ENCODE peak calls at places on chromosome 18, in six cellular contexts. G, W, E, Y, R and P are unnamed samples.

GRCh38 chr18:79476031-79476917 is 80.5 kb downstream of the NFATC1 start:
- DNase-seq in G (no peak), R (no peak), Y (no peak), W (no peak), E (no peak), P (no peak)

GRCh38 chr18:28736951-28737350 is 560.0 kb upstream of the CDH2 start:
- DNase-seq in E (no peak), W (no peak), G (no peak), R (no peak), Y (no peak), P (no peak)

GRCh38 chr18:37481491-37481890 is 84.1 kb downstream of the CELF4 start:
- DNase-seq in G (no peak), E (no peak), Y (no peak), W (no peak), R (no peak), P (no peak)

GRCh38 chr18:37662546-37663339 is 97.1 kb upstream of the CELF4 start:
- DNase-seq in Y (no peak), E (no peak), R (no peak), W (no peak), G (peak; percentile 67), P (no peak)

GRCh38 chr18:3177902-3178687 is 41.7 kb downstream of the MYOM1 start:
- DNase-seq in R (peak; percentile 30), E (peak; percentile 25), G (no peak), W (peak; percentile 63), Y (no peak), P (no peak)

GRCh38 chr18:55113800-55114199 is 154.5 kb upstream of the CCDC68 start:
- DNase-seq in W (no peak), G (no peak), Y (no peak), E (no peak), R (no peak), P (no peak)

GRCh38 chr18:1412660-1413659 is 508.3 kb downstream of the ADCYAP1 start:
- DNase-seq in E (no peak), W (no peak), Y (no peak), G (no peak), R (no peak), P (no peak)

GRCh38 chr18:43341014-43341413 is 63.7 kb upstream of the SYT4 start:
- DNase-seq in G (no peak), W (no peak), E (no peak), Y (no peak), R (no peak), P (no peak)

GRCh38 chr18:28409811-28410210 is 232.9 kb upstream of the CDH2 start:
- DNase-seq in W (no peak), R (no peak), G (no peak), E (no peak), Y (no peak), P (no peak)

GRCh38 chr18:39724652-39725051 is 2159.1 kb upstream of the CELF4 start:
- DNase-seq in Y (no peak), E (no peak), G (no peak), R (no peak), W (no peak), P (no peak)

GRCh38 chr18:43061816-43062215 is 53.7 kb downstream of the RIT2 start:
- DNase-seq in G (no peak), E (no peak), Y (no peak), R (no peak), W (no peak), P (no peak)

GRCh38 chr18:60070631-60071030 is 170.8 kb downstream of the PMAIP1 start:
- DNase-seq in R (no peak), E (no peak), W (no peak), Y (no peak), G (no peak), P (no peak)

GRCh38 chr18:74097803-74098202 is 49.8 kb downstream of the FBXO15 start:
- DNase-seq in R (no peak), W (no peak), E (no peak), G (no peak), Y (no peak), P (no peak)

GRCh38 chr18:28781616-28782362 is 604.9 kb upstream of the CDH2 start:
- DNase-seq in G (no peak), E (no peak), Y (no peak), W (no peak), R (no peak), P (no peak)

GRCh38 chr18:46466236-46467160 is 190.5 kb downstream of the LOXHD1 start:
- DNase-seq in W (no peak), E (no peak), Y (no peak), R (no peak), G (no peak), P (no peak)

GRCh38 chr18:42514522-42514921 is 559.5 kb downstream of the PIK3C3 start:
- DNase-seq in G (no peak), R (no peak), Y (no peak), W (no peak), E (no peak), P (no peak)

GRCh38 chr18:31634331-31634713 is 42.6 kb downstream of the TTR start:
- DNase-seq in Y (no peak), G (no peak), E (no peak), R (no peak), W (no peak), P (no peak)

GRCh38 chr18:24584205-24584604 is 123.8 kb downstream of the HRH4 start:
- DNase-seq in W (no peak), Y (no peak), R (no peak), E (no peak), G (no peak), P (no peak)

GRCh38 chr18:51110073-51110797 is 80.2 kb downstream of the SMAD4 start:
- DNase-seq in W (peak; percentile 69), G (no peak), E (peak; percentile 87), Y (peak; percentile 63), R (peak; percentile 90), P (no peak)

GRCh38 chr18:10044054-10044453 is 130.2 kb downstream of the VAPA start:
- DNase-seq in W (no peak), E (no peak), G (no peak), Y (no peak), R (no peak), P (no peak)

GRCh38 chr18:79548077-79548450 is 131.5 kb upstream of the CTDP1 start:
- DNase-seq in E (no peak), G (no peak), R (no peak), W (no peak), Y (peak; percentile 48), P (no peak)

GRCh38 chr18:47075098-47075883 is 39.9 kb upstream of the ELOA2 start:
- DNase-seq in Y (no peak), E (no peak), R (no peak), G (no peak), W (peak; percentile 9), P (peak; percentile 83)

GRCh38 chr18:6921571-6921970 is 192.1 kb downstream of the ARHGAP28 start:
- DNase-seq in R (no peak), E (no peak), W (no peak), Y (no peak), G (no peak), P (no peak)

GRCh38 chr18:10346786-10347415 is 107.5 kb upstream of the APCDD1 start:
- DNase-seq in E (no peak), R (no peak), G (no peak), W (no peak), Y (no peak), P (no peak)

GRCh38 chr18:78473563-78473962 is 506.1 kb upstream of the SALL3 start:
- DNase-seq in W (no peak), G (no peak), E (no peak), Y (no peak), R (no peak), P (no peak)

DNA sequence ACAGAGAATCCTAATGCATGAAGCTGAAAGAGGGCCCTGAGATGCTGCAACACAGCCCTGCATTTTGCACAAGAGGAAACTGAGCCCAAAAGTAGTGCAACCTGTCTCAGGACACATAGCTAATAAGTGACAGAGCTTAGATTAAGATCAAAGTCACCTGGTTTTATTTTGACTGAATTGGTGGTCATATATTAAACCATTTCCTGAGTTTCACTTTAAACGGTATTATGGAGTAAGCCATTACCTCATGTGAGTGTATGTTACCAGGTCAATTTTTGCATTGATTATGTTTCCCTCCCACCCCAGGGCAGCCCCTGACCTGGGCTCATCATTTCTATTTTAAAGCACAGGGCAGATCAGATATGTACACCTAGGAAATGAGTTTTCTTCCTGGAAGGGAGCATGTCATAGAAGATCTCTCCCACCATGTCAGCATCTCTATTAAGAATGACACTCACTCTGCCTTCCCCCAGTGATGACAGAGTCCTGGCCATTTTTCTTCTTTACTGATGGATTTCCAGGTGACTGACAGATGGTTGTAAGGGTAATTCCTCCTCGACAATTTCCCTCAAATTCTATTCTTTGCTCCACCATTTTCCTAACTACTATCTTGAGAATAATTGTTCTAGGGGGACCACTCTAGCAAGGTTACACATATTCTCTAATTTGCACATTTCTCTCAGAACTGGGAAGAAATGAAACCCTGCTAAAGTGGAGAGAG is 441.3 kb upstream of the SLC14A2 start:
- DNase-seq in Y (no peak), E (no peak), W (no peak), R (no peak), G (no peak), P (no peak)
- TF ChIP-seq POLR2AphosphoS5 in Y (no peak), E (no peak), W (no peak), R (no peak), G (no peak), P (no peak)

DNA sequence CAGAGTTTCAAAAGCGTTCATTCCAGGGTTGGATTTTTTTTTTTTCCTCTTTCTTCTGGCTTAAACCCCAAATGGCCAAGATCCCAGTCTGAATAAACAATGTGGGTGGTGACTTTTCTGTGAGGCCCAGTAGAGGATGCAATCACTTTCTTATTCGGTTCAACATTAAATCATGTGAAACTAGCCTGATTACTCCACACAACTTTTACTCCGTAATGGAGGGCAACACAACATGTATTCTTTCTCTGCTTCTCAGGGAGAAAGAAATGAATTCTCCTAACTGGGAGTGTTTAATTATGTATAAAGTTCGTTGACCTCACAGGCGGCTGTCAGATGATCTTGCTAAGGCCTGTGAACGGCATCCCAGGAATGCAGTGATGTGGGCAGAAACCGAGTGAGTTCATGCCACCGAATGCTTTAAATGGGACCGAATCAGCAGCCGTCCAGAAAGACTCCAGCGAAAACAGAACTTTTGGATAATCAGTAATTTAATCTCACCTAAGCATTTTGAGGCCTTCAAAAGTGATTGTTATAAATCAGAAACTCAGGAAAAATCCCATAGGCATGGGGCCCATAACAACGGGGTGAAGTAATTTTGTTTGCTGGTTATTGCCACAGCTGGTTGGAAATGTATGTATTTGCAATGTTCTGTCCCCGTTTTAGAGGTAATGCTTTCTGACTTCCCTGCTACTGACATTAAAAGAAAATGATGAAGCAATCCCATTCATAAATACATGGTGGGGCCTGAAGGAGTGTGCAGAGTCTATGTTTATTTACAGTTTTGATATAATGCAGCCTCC is 81.5 kb downstream of the BCL2 start:
- DNase-seq in R (no peak), G (no peak), E (no peak), Y (no peak), W (peak; percentile 35), P (no peak)
- TF ChIP-seq POLR2AphosphoS5 in R (no peak), G (peak; percentile 79), E (no peak), Y (peak; percentile 22), W (peak; percentile 16), P (no peak)

DNA sequence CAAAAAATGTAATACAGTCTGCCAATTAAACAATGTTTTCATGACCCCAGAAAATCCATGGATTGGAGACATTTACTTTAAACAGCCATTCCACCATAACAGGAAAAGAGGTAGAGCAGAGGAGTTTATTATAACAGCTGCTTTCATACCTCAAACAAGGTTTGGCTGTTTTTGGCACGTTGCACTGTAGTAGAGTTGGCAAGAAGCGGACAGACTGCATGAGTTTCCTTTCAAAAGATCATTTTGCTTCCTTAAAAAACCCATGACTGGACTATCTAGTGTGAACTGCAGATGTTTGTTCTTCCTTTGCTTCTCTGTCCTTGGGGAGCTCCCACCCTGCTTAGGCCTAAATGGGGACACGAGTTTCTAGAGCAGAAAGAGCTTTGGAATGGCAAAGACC is 108.5 kb upstream of the THOC1 start:
- DNase-seq in G (no peak), E (no peak), W (no peak), Y (no peak), R (no peak), P (no peak)
- TF ChIP-seq POLR2AphosphoS5 in G (no peak), E (no peak), W (no peak), Y (no peak), R (no peak), P (no peak)

GRCh38 chr18:22703883-22704626 is 229.1 kb upstream of the RBBP8 start:
- DNase-seq in G (no peak), R (peak; percentile 29), E (peak; percentile 26), Y (no peak), W (no peak), P (peak; percentile 30)
- TF ChIP-seq POLR2AphosphoS5 in G (no peak), R (no peak), E (no peak), Y (no peak), W (no peak), P (no peak)